ENCODE peak calls at places on chromosomes 4 and X, in ten cellular contexts. Q is lung, L is AG09309, R is choroid plexus epithelial cell, O is AG10803, U is fibroblast of pulmonary artery, I is GM12865, J is fibroblast of mammary gland, H is GM23338, C is heart left ventricle. F is an unnamed sample.

GRCh38 chr4:160811956-160812355 is 1351.8 kb downstream of the FSTL5 start:
- DNase-seq in L (no peak), O (no peak), C (no peak), U (no peak), Q (no peak), H (no peak), I (no peak), R (no peak), J (no peak), F (no peak)

GRCh38 chr4:119671205-119671604 is 42.6 kb upstream of the PDE5A start:
- DNase-seq in J (no peak), Q (no peak), H (no peak), U (no peak), C (no peak), I (no peak), L (no peak), R (no peak), O (no peak), F (no peak)

GRCh38 chrX:110755061-110755460 is 40.6 kb downstream of the CHRDL1 start:
- DNase-seq in O (peak), H (no peak), L (no peak), R (no peak), I (no peak), C (no peak), U (no peak), Q (no peak), J (peak), F (peak)

GRCh38 chr4:3852751-3853150 is 86.6 kb downstream of the ADRA2C start:
- DNase-seq in I (no peak), R (no peak), Q (no peak), U (no peak), C (no peak), O (no peak), L (no peak), J (no peak), H (no peak), F (no peak)

GRCh38 chr4:89307185-89307445 is 485 bp downstream of the GPRIN3 start:
- DNase-seq in O (no peak), U (no peak), I (no peak), C (no peak), R (no peak), J (no peak), H (no peak), Q (no peak), L (no peak), F (no peak)

GRCh38 chr4:680931-681645 is 6.7 kb downstream of the MYL5 start:
- DNase-seq in L (no peak), H (peak), U (peak), R (peak), O (peak), I (peak), J (peak), Q (no peak), C (peak), F (peak)

GRCh38 chr4:183286590-183287308 is 33.3 kb downstream of the CLDN22 start:
- DNase-seq in Q (no peak), J (no peak), U (no peak), L (no peak), R (no peak), O (no peak), C (no peak), I (no peak), H (no peak), F (no peak)

GRCh38 chrX:118726887-118727685 is at the start of gene IL13RA1:
- DNase-seq in U (peak), J (peak), L (no peak), H (peak), I (peak), Q (peak), R (peak), O (peak), C (peak), F (peak)

GRCh38 chr4:152360045-152360410 is 175.9 kb downstream of the FBXW7 start:
- DNase-seq in H (no peak), I (peak), C (no peak), Q (no peak), O (peak), L (no peak), J (peak), U (peak), R (peak), F (no peak)

GRCh38 chr4:16801356-16801755 is 97.1 kb downstream of the LDB2 start:
- DNase-seq in O (no peak), I (no peak), C (no peak), Q (no peak), U (no peak), H (no peak), L (no peak), J (no peak), R (no peak), F (no peak)

GRCh38 chr4:143352052-143352451 is 15.4 kb downstream of the GAB1 start:
- DNase-seq in J (peak), C (no peak), U (peak), O (no peak), H (no peak), Q (no peak), R (no peak), I (no peak), L (no peak), F (no peak)

GRCh38 chr4:168632246-168632832 is 135.5 kb downstream of the PALLD start:
- DNase-seq in C (no peak), Q (no peak), L (no peak), I (no peak), J (no peak), R (no peak), O (no peak), H (peak), U (no peak), F (peak)

GRCh38 chr4:121154103-121154515 is 10.0 kb downstream of the TNIP3 start:
- DNase-seq in I (peak), C (no peak), J (no peak), L (no peak), H (no peak), U (no peak), O (no peak), R (no peak), Q (no peak), F (no peak)

GRCh38 chrX:70769659-70770232 is 138.8 kb downstream of the TEX11 start:
- DNase-seq in O (no peak), R (peak), I (no peak), J (peak), L (no peak), U (peak), H (peak), Q (no peak), C (no peak), F (peak)

GRCh38 chrX:13110427-13111324 is 66.3 kb upstream of the FAM9C start:
- DNase-seq in I (no peak), O (peak), U (peak), Q (peak), H (peak), L (peak), R (peak), C (peak), J (peak), F (peak)

GRCh38 chr4:6032249-6033244 is 14.3 kb upstream of the C4orf50 start:
- DNase-seq in Q (no peak), J (no peak), L (no peak), I (no peak), R (no peak), C (no peak), U (no peak), O (peak), H (no peak), F (peak)

GRCh38 chr4:21882050-21882839 is 66.3 kb downstream of the KCNIP4 start:
- DNase-seq in O (no peak), R (no peak), C (no peak), Q (no peak), U (no peak), J (peak), I (no peak), L (no peak), H (no peak), F (peak)

GRCh38 chr4:153204247-153205027 is at the start of gene TRIM2:
- DNase-seq in C (peak), H (peak), U (peak), L (no peak), R (peak), I (no peak), Q (peak), J (peak), O (peak), F (peak)

GRCh38 chrX:100674705-100675104 is 30.7 kb downstream of the SRPX2 start:
- DNase-seq in I (no peak), O (no peak), C (no peak), R (no peak), L (no peak), J (no peak), Q (no peak), H (no peak), U (no peak), F (no peak)

GRCh38 chr4:156763511-156763910 is 208.1 kb downstream of the PDGFC start:
- DNase-seq in C (no peak), R (peak), H (no peak), J (no peak), U (no peak), L (no peak), Q (no peak), O (peak), I (no peak), F (no peak)

GRCh38 chr4:151389316-151389715 is 19.7 kb upstream of the FHIP1A start:
- DNase-seq in J (peak), O (peak), H (no peak), R (no peak), I (no peak), U (no peak), L (peak), Q (no peak), C (no peak), F (peak)

GRCh38 chr4:3371038-3371437 is 70.7 kb upstream of the HGFAC start:
- DNase-seq in R (peak), U (peak), L (no peak), O (no peak), H (peak), I (no peak), C (no peak), J (no peak), Q (no peak), F (peak)

GRCh38 chrX:38804481-38805293 is 3.4 kb downstream of the MID1IP1 start:
- DNase-seq in U (peak), Q (peak), R (peak), H (peak), O (no peak), J (no peak), C (peak), I (peak), L (no peak), F (peak)

GRCh38 chrX:87338510-87338909 is 179.1 kb upstream of the KLHL4 start:
- DNase-seq in R (peak), I (no peak), U (peak), H (peak), L (no peak), C (no peak), J (peak), O (no peak), Q (no peak), F (peak)

GRCh38 chr4:151184523-151185458 is 85.4 kb downstream of the RPS3A start:
- DNase-seq in L (peak), I (no peak), R (peak), J (peak), Q (no peak), H (no peak), U (peak), C (no peak), O (peak), F (peak)

GRCh38 chr4:165763640-165764039 is 109.4 kb upstream of the TLL1 start:
- DNase-seq in I (no peak), O (no peak), L (no peak), U (no peak), J (no peak), R (no peak), H (no peak), Q (no peak), C (no peak), F (peak)

GRCh38 chr4:54525602-54526001 is 132.2 kb upstream of the KIT start:
- DNase-seq in O (peak), I (no peak), R (peak), Q (no peak), U (peak), L (peak), J (peak), C (no peak), H (no peak), F (peak)

GRCh38 chr4:123415977-123416376 is 19.4 kb downstream of the SPRY1 start:
- DNase-seq in O (peak), C (no peak), U (peak), R (peak), L (peak), J (no peak), I (no peak), Q (no peak), H (no peak), F (peak)

GRCh38 chr4:189912170-189912569 is 28.5 kb upstream of the FRG1 start:
- DNase-seq in R (no peak), O (no peak), H (peak), L (no peak), Q (no peak), C (no peak), J (no peak), U (peak), I (no peak), F (no peak)

DNA sequence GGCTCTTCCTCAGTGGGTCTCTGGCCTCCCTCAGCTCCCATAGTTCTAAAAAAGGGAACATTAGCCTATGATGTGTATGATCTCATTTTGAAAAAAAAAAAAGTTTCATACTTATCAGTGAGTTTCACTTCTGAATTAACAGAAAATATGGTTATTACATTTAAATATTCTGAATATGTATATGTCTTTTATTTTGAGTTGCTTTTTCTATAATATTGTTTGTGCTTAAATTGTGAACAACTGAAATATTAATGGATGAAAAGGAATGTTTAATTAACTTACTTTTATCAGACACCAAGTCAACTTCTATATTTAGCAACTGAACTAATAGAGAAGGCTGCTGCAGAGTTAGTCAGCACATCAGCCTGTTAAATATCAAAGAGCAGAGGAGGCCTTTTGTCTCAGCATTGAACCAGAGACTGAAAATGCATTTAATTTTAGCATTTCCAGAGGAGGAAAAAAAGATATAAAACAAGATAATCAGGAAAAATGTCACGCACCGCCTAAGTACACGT is 20.4 kb upstream of the FHL1 start:
- DNase-seq in H (no peak), R (peak), Q (no peak), U (no peak), J (peak), O (peak), I (no peak), L (no peak), C (no peak), F (peak)
- H3K4me3 ChIP-seq in H (no peak), R (no peak), Q (no peak), U (no peak), J (no peak), O (no peak), I (no peak), L (no peak), C (no peak), F (no peak)

GRCh38 chr4:7410470-7410869 is 24.3 kb downstream of the PSAPL1 start:
- DNase-seq in I (no peak), J (no peak), H (no peak), U (no peak), R (no peak), L (no peak), C (no peak), O (peak), Q (no peak), F (no peak)

GRCh38 chr4:7411491-7411890 is 23.2 kb downstream of the PSAPL1 start:
- DNase-seq in C (no peak), L (no peak), H (no peak), J (no peak), I (no peak), U (no peak), R (no peak), O (no peak), Q (no peak), F (no peak)

GRCh38 chr4:7411896-7412585 is 22.7 kb downstream of the PSAPL1 start:
- DNase-seq in H (no peak), R (no peak), I (no peak), O (no peak), U (no peak), J (no peak), Q (no peak), L (no peak), C (no peak), F (no peak)

GRCh38 chr4:7414046-7414445 is 20.7 kb downstream of the PSAPL1 start:
- DNase-seq in J (no peak), H (no peak), O (no peak), Q (no peak), U (no peak), R (no peak), C (no peak), I (no peak), L (no peak), F (no peak)

DNA sequence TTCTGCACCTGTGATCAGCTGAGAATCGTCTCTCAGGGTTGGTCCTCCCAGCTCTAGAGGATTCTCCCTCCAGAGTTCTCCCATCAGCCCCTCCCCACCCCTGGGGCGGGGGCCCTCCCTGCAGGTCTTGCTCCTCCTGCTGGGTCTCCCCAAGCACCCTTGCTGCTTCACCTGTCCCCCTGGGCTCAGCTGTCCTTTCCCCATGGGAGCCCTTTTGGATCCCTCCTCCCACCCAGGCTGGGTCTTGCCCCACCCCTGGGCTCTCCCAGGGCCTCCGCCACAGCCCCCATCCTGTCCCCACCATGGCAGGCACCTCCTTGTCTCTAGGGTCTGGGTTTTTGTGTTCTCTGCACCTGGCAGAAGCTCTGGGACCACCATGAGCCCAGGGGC is 22.1 kb downstream of the PSAPL1 start:
- DNase-seq in C (no peak), U (no peak), Q (no peak), H (no peak), O (no peak), R (no peak), J (no peak), L (no peak), I (no peak), F (no peak)
- TF ChIP-seq CTCF in C (no peak), U (no peak), Q (no peak), H (no peak), O (no peak), R (no peak), J (no peak), L (no peak), I (no peak), F (no peak)

DNA sequence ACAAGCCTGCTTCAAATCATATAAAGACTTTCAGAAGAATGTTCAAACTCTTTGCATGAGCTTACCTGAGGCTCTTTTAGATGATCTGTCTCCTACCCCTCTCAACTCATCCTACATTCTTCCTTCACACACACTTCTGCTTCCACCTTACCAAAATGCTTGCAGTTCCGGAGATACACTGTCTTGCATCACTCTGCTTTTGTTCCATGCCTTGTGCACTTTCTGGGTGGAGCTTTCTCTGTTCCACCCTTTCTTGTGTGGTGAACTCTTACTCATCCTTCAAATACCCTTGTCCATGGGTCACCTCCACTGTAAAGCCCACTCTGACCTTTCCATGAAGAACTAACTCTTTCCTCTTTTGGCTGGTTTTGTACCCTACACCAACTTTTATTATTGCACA is 18.4 kb upstream of the MGST2 start:
- DNase-seq in L (no peak), C (no peak), H (no peak), O (no peak), Q (no peak), R (no peak), U (no peak), I (no peak), J (no peak), F (no peak)
- H3K4me3 ChIP-seq in L (no peak), C (no peak), H (no peak), O (no peak), Q (no peak), R (no peak), U (no peak), I (no peak), J (no peak), F (no peak)

GRCh38 chrX:41863343-41864203 is 59.8 kb downstream of the CASK start:
- DNase-seq in I (no peak), O (no peak), H (no peak), C (no peak), Q (no peak), R (no peak), L (no peak), J (no peak), U (no peak), F (no peak)
- TF ChIP-seq CTCF in I (no peak), O (no peak), H (peak), C (no peak), Q (no peak), R (no peak), L (peak), J (peak), U (no peak), F (no peak)

DNA sequence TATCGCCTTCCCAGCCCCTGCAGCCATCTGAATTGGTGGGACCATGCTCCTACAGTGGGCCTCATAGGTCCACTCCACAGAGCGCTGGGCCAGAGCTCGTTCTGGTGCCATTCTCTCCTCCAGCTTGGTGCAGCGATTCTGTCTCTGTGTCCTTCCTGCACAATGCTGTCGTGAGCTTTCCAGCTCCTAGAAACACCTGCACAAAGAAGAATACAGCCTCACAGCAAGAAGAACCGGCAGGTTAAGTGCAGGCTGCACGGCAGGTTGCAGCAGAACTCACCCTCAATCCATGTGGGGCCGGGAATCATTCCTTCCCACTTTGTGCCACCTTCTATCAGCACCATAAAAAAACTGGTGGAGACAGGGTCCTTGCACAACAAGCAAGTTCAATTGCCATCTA is 101.2 kb upstream of the ENPP6 start:
- DNase-seq in Q (no peak), J (no peak), O (no peak), L (no peak), I (no peak), R (no peak), U (no peak), H (no peak), C (no peak), F (no peak)
- H3K4me3 ChIP-seq in Q (no peak), J (no peak), O (no peak), L (no peak), I (peak), R (no peak), U (no peak), H (no peak), C (no peak), F (no peak)

DNA sequence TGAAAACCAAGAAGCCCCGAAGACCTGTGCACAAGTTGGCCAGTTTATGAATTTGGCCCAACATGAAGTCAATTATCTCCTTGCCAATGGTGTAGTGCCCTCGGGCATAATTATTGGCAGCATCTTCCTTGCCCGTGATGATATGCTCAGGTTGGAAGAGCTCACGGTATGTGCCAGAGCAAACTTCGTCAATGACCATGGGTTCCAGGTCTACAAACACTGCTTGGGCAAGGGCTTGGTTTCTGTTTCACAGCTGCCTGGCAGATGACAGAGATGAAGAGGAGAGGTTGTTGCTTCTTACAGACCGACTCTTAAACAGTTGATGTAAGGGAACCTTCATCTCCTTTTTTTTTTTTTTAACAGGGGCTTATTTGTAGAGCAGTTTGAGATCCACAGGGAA is 135.6 kb upstream of the PLS3 start:
- DNase-seq in H (no peak), J (no peak), L (no peak), R (no peak), U (no peak), I (no peak), Q (no peak), C (no peak), O (no peak), F (no peak)
- TF ChIP-seq CTCF in H (no peak), J (no peak), L (no peak), R (no peak), U (no peak), I (no peak), Q (no peak), C (no peak), O (no peak), F (no peak)

GRCh38 chr4:110014233-110014632 is 101.5 kb downstream of the EGF start:
- DNase-seq in I (no peak), J (no peak), O (no peak), U (no peak), R (no peak), Q (no peak), L (no peak), C (no peak), H (no peak), F (no peak)
- H3K4me3 ChIP-seq in I (no peak), J (no peak), O (no peak), U (no peak), R (no peak), Q (no peak), L (no peak), C (no peak), H (no peak), F (no peak)

GRCh38 chrX:45129055-45129454 is 71.6 kb downstream of the DIPK2B start:
- DNase-seq in R (no peak), I (no peak), U (no peak), J (no peak), C (no peak), H (no peak), Q (no peak), L (no peak), O (no peak), F (no peak)
- TF ChIP-seq CTCF in R (no peak), I (no peak), U (no peak), J (no peak), C (no peak), H (no peak), Q (no peak), L (no peak), O (no peak), F (no peak)